ENCODE peak calls at places on chromosomes 5 and 9, in seven cellular contexts. U is T-helper 17 cell, Z is ELR, M is sciatic nerve, N is epithelial cell of esophagus, Q is dermis blood vessel endothelial cell, H is RPMI8226. G is an unnamed sample.

GRCh38 chr9:136896027-136896426 is 9.7 kb downstream of the TRAF2 start:
- DNase-seq in N (no peak), H (no peak), Q (no peak), U (no peak), Z (no peak), M (no peak), G (no peak)

GRCh38 chr5:79971156-79971555 is 19.9 kb downstream of the MTX3 start:
- DNase-seq in Z (peak; percentile 90), Q (peak; percentile 60), U (no peak), M (no peak), N (peak; percentile 65), H (no peak), G (no peak)

GRCh38 chr9:110284211-110284849 is 28.0 kb upstream of the TXN start:
- DNase-seq in H (no peak), N (peak; percentile 68), U (no peak), M (no peak), Z (no peak), Q (no peak), G (no peak)

GRCh38 chr9:2889023-2889422 is 45.1 kb upstream of the PUM3 start:
- DNase-seq in N (no peak), M (no peak), U (no peak), H (no peak), Z (no peak), Q (no peak), G (no peak)

GRCh38 chr5:74767579-74767913 is 497 bp downstream of the NSA2 start:
- DNase-seq in H (peak; percentile 30), U (no peak), M (no peak), Z (peak; percentile 55), N (peak; percentile 57), Q (peak; percentile 58), G (no peak)

GRCh38 chr9:110065527-110065926 is 142.4 kb downstream of the C9orf152 start:
- DNase-seq in Z (peak; percentile 34), N (peak; percentile 53), U (no peak), Q (no peak), H (peak; percentile 6), M (no peak), G (no peak)

GRCh38 chr5:132017738-132018625 is 6.5 kb upstream of the ACSL6 start:
- DNase-seq in H (peak; percentile 81), Z (no peak), Q (no peak), M (peak; percentile 37), N (no peak), U (no peak), G (no peak)

GRCh38 chr9:12923472-12924009 is 148.7 kb downstream of the LURAP1L start:
- DNase-seq in M (no peak), Z (peak; percentile 17), H (no peak), N (peak; percentile 5), Q (no peak), U (no peak), G (no peak)

GRCh38 chr5:77867914-77868313 is 91.8 kb upstream of the TBCA start:
- DNase-seq in M (no peak), Q (no peak), H (no peak), N (no peak), U (no peak), Z (peak; percentile 34), G (no peak)

GRCh38 chr9:80952523-80952922 is 736.8 kb downstream of the TLE1 start:
- DNase-seq in Q (no peak), Z (no peak), N (no peak), M (no peak), H (no peak), U (no peak), G (no peak)

GRCh38 chr9:33167949-33168535 is 906 bp upstream of the B4GALT1 start:
- DNase-seq in Q (no peak), M (peak; percentile 64), H (peak; percentile 69), N (no peak), Z (peak; percentile 25), U (no peak), G (peak; percentile 28)

GRCh38 chr9:133341369-133342082 is 5.5 kb upstream of the SURF6 start:
- DNase-seq in H (no peak), N (no peak), M (no peak), Z (no peak), U (no peak), Q (no peak), G (peak; percentile 15)

GRCh38 chr5:179900707-179901106 is 7.0 kb downstream of the TBC1D9B start:
- DNase-seq in N (no peak), Q (no peak), M (no peak), U (no peak), Z (no peak), H (no peak), G (no peak)

GRCh38 chr5:158268286-158268685 is 409.3 kb upstream of the CLINT1 start:
- DNase-seq in Z (no peak), H (no peak), M (no peak), Q (no peak), U (no peak), N (no peak), G (no peak)

GRCh38 chr5:40675396-40676133 is 4.2 kb upstream of the PTGER4 start:
- DNase-seq in M (no peak), H (no peak), N (no peak), Q (no peak), Z (peak; percentile 21), U (no peak), G (no peak)

GRCh38 chr5:2750758-2751464 is 566 bp downstream of the IRX2 start:
- DNase-seq in Q (peak; percentile 13), H (no peak), M (no peak), N (peak; percentile 47), Z (peak; percentile 49), U (no peak), G (no peak)

GRCh38 chr5:141513627-141514329 is 24.9 kb downstream of the PCDHGC5 start:
- DNase-seq in H (no peak), Q (peak; percentile 69), N (peak; percentile 75), Z (peak; percentile 86), U (no peak), M (peak; percentile 87), G (no peak)

GRCh38 chr5:41637869-41638268 is 127.5 kb upstream of the PLCXD3 start:
- DNase-seq in U (no peak), N (no peak), Q (peak; percentile 5), M (no peak), H (peak; percentile 7), Z (peak; percentile 33), G (no peak)

GRCh38 chr5:54829686-54830085 is 155.7 kb downstream of the ESM1 start:
- DNase-seq in N (no peak), Z (no peak), M (no peak), H (no peak), Q (no peak), U (no peak), G (no peak)

GRCh38 chr5:82417776-82418607 is 139.8 kb upstream of the RPS23 start:
- DNase-seq in H (no peak), M (no peak), N (no peak), Z (no peak), U (no peak), Q (no peak), G (no peak)

GRCh38 chr5:96781031-96781733 is 26.6 kb downstream of the ERAP1 start:
- DNase-seq in M (no peak), Z (peak; percentile 66), U (no peak), N (peak; percentile 62), H (no peak), Q (no peak), G (no peak)

GRCh38 chr5:178261666-178262600 is 29.3 kb upstream of the PHYKPL start:
- DNase-seq in N (no peak), M (no peak), H (no peak), Z (no peak), U (no peak), Q (no peak), G (no peak)

GRCh38 chr9:121222524-121223171 is 21.0 kb upstream of the RAB14 start:
- DNase-seq in Z (peak; percentile 83), Q (peak; percentile 72), M (no peak), H (peak; percentile 60), N (peak; percentile 66), U (no peak), G (no peak)

GRCh38 chr9:91195372-91196012 is 166.2 kb downstream of the AUH start:
- DNase-seq in Q (no peak), M (no peak), U (no peak), N (no peak), H (no peak), Z (no peak), G (no peak)

GRCh38 chr9:132873403-132873802 is 4.7 kb downstream of the AK8 start:
- DNase-seq in Q (no peak), Z (no peak), M (no peak), N (no peak), U (no peak), H (no peak), G (no peak)

GRCh38 chr9:114218264-114219120 is 63.2 kb downstream of the COL27A1 start:
- DNase-seq in M (no peak), Z (peak; percentile 56), Q (peak; percentile 66), U (no peak), H (no peak), N (no peak), G (no peak)

GRCh38 chr9:111752455-111752854 is 42.3 kb downstream of the SHOC1 start:
- DNase-seq in H (no peak), U (no peak), Z (peak; percentile 79), Q (no peak), M (no peak), N (peak; percentile 46), G (no peak)

GRCh38 chr5:150312518-150312917 is 9.8 kb upstream of the ARSI start:
- DNase-seq in N (no peak), Q (no peak), H (no peak), M (no peak), Z (no peak), U (no peak), G (no peak)

GRCh38 chr9:115668506-115668905 is 485.1 kb upstream of the PAPPA start:
- DNase-seq in U (no peak), Z (peak; percentile 89), Q (no peak), N (peak; percentile 88), M (no peak), H (no peak), G (no peak)

GRCh38 chr9:4886698-4887097 is 94.0 kb downstream of the RCL1 start:
- DNase-seq in Z (no peak), H (no peak), Q (no peak), M (no peak), N (no peak), U (no peak), G (no peak)

GRCh38 chr9:128282500-128282899 is 6.4 kb downstream of the SWI5 start:
- DNase-seq in U (no peak), Q (peak; percentile 74), Z (peak; percentile 98), H (no peak), M (no peak), N (peak; percentile 54), G (no peak)

GRCh38 chr9:97900103-97900737 is 22.1 kb downstream of the TRMO start:
- DNase-seq in N (no peak), Q (no peak), U (no peak), H (no peak), M (no peak), Z (no peak), G (no peak)

GRCh38 chr9:34869390-34869789 is 88.7 kb upstream of the PHF24 start:
- DNase-seq in M (no peak), U (no peak), N (peak; percentile 75), Q (peak; percentile 37), Z (peak; percentile 26), H (peak; percentile 6), G (no peak)